ENCODE peak calls at places on chromosome 22, in five cellular contexts. One of them, this sample, is unnamed. For H3K36me3, the result is how much of the 10 kb centered on the place peaks cover.

GRCh38 chr22:33715626-33716025 is 204.7 kb downstream of the LARGE1 start:
- DNase-seq in SK-N-SH: no peak
- DNase-seq in K562: no peak
- DNase-seq in HepG2: no peak
- DNase-seq in GM12878: no peak
- DNase-seq in this sample: no peak

GRCh38 chr22:17570851-17571631 is 7.7 kb downstream of the SLC25A18 start:
- DNase-seq in SK-N-SH: no peak
- DNase-seq in K562: no peak
- DNase-seq in HepG2: no peak
- DNase-seq in GM12878: no peak
- DNase-seq in this sample: no peak

GRCh38 chr22:49583341-49583740 is 244.3 kb downstream of the BRD1 start:
- DNase-seq in SK-N-SH: peak
- DNase-seq in K562: no peak
- DNase-seq in HepG2: no peak
- DNase-seq in GM12878: no peak
- DNase-seq in this sample: no peak

GRCh38 chr22:19943665-19944026 is 2.0 kb upstream of the TXNRD2 start:
- DNase-seq in SK-N-SH: peak
- DNase-seq in K562: no peak
- DNase-seq in HepG2: peak
- DNase-seq in GM12878: no peak
- DNase-seq in this sample: no peak

GRCh38 chr22:50730941-50731661 is 6.9 kb upstream of the ACR start:
- DNase-seq in SK-N-SH: peak
- DNase-seq in K562: no peak
- DNase-seq in HepG2: no peak
- DNase-seq in GM12878: no peak
- DNase-seq in this sample: no peak

GRCh38 chr22:19761500-19762314 is 1.1 kb downstream of the TBX1 start:
- DNase-seq in SK-N-SH: no peak
- DNase-seq in K562: no peak
- DNase-seq in HepG2: peak
- DNase-seq in GM12878: no peak
- DNase-seq in this sample: no peak

GRCh38 chr22:39244496-39245129 is at the start of gene PDGFB:
- DNase-seq in SK-N-SH: no peak
- DNase-seq in K562: no peak
- DNase-seq in HepG2: no peak
- DNase-seq in GM12878: no peak
- DNase-seq in this sample: no peak

GRCh38 chr22:28005513-28005912 is 86.5 kb upstream of the PITPNB start:
- DNase-seq in SK-N-SH: no peak
- DNase-seq in K562: no peak
- DNase-seq in HepG2: no peak
- DNase-seq in GM12878: no peak
- DNase-seq in this sample: no peak

GRCh38 chr22:30398685-30399680 is 2.2 kb downstream of the SEC14L2 start:
- DNase-seq in SK-N-SH: no peak
- DNase-seq in K562: no peak
- DNase-seq in HepG2: no peak
- DNase-seq in GM12878: no peak
- DNase-seq in this sample: no peak

GRCh38 chr22:20563941-20564371 is 56.5 kb downstream of the MED15 start:
- DNase-seq in SK-N-SH: no peak
- DNase-seq in K562: no peak
- DNase-seq in HepG2: no peak
- DNase-seq in GM12878: no peak
- DNase-seq in this sample: no peak

GRCh38 chr22:20009582-20010306 is 6.9 kb downstream of the ARVCF start:
- DNase-seq in SK-N-SH: peak
- DNase-seq in K562: no peak
- DNase-seq in HepG2: no peak
- DNase-seq in GM12878: no peak
- DNase-seq in this sample: no peak

GRCh38 chr22:50473855-50474671 is 772 bp downstream of the SBF1 start:
- DNase-seq in SK-N-SH: peak
- DNase-seq in K562: peak
- DNase-seq in HepG2: no peak
- DNase-seq in GM12878: no peak
- DNase-seq in this sample: no peak

GRCh38 chr22:23287136-23288095 is 107.1 kb downstream of the BCR start:
- DNase-seq in SK-N-SH: no peak
- DNase-seq in K562: peak
- DNase-seq in HepG2: no peak
- DNase-seq in GM12878: no peak
- DNase-seq in this sample: no peak
- H3K36me3 ChIP-seq in SK-N-SH: under half
- H3K36me3 ChIP-seq in K562: half or more
- H3K36me3 ChIP-seq in HepG2: half or more
- H3K36me3 ChIP-seq in GM12878: under half
- H3K36me3 ChIP-seq in this sample: under half

DNA sequence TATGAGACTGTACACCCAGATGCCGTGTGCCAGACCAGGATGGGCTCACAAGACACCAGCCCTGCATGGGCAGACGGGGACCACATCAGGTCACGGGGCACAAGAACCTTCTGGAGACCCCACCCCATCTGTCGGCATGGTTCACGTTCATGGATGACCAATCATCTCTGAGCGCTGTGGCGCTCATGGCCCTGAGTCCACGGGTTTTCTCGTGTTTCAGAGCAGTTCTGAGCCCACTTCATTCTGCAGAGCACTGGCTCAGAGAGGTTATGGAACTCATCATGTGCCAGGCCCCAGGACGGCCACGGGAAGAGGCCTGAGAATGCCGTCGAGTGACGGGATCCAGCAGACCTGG is 63.0 kb upstream of the PPARA start:
- DNase-seq in SK-N-SH: no peak
- DNase-seq in K562: no peak
- DNase-seq in HepG2: no peak
- DNase-seq in GM12878: no peak
- DNase-seq in this sample: no peak
- H3K4me3 ChIP-seq in SK-N-SH: peak
- H3K4me3 ChIP-seq in K562: peak
- H3K4me3 ChIP-seq in HepG2: no peak
- H3K4me3 ChIP-seq in GM12878: no peak
- H3K4me3 ChIP-seq in this sample: no peak

GRCh38 chr22:32603651-32604540 is 129.3 kb downstream of the FBXO7 start:
- DNase-seq in SK-N-SH: no peak
- DNase-seq in K562: no peak
- DNase-seq in HepG2: no peak
- DNase-seq in GM12878: no peak
- DNase-seq in this sample: no peak

GRCh38 chr22:32607086-32607485 is 132.5 kb downstream of the FBXO7 start:
- DNase-seq in SK-N-SH: no peak
- DNase-seq in K562: no peak
- DNase-seq in HepG2: no peak
- DNase-seq in GM12878: no peak
- DNase-seq in this sample: no peak

GRCh38 chr22:32602154-32602553 is 127.5 kb downstream of the FBXO7 start:
- DNase-seq in SK-N-SH: no peak
- DNase-seq in K562: no peak
- DNase-seq in HepG2: no peak
- DNase-seq in GM12878: no peak
- DNase-seq in this sample: no peak

GRCh38 chr22:32605576-32605975 is 131.0 kb downstream of the FBXO7 start:
- DNase-seq in SK-N-SH: no peak
- DNase-seq in K562: no peak
- DNase-seq in HepG2: no peak
- DNase-seq in GM12878: no peak
- DNase-seq in this sample: no peak

GRCh38 chr22:32606181-32606580 is 131.6 kb downstream of the FBXO7 start:
- DNase-seq in SK-N-SH: no peak
- DNase-seq in K562: no peak
- DNase-seq in HepG2: no peak
- DNase-seq in GM12878: no peak
- DNase-seq in this sample: no peak
- TF ChIP-seq ZBTB33 in SK-N-SH: no peak
- TF ChIP-seq ZBTB33 in K562: no peak
- TF ChIP-seq ZBTB33 in HepG2: no peak
- TF ChIP-seq ZBTB33 in GM12878: no peak
- TF ChIP-seq ZBTB33 in this sample: no peak

GRCh38 chr22:31556627-31557203 is 60.4 kb downstream of the SFI1 start:
- DNase-seq in SK-N-SH: peak
- DNase-seq in K562: peak
- DNase-seq in HepG2: peak
- DNase-seq in GM12878: no peak
- DNase-seq in this sample: peak

GRCh38 chr22:31550871-31551370 is 54.6 kb downstream of the SFI1 start:
- DNase-seq in SK-N-SH: no peak
- DNase-seq in K562: no peak
- DNase-seq in HepG2: no peak
- DNase-seq in GM12878: no peak
- DNase-seq in this sample: no peak
- H3K36me3 ChIP-seq in SK-N-SH: under half
- H3K36me3 ChIP-seq in K562: under half
- H3K36me3 ChIP-seq in HepG2: under half
- H3K36me3 ChIP-seq in GM12878: under half
- H3K36me3 ChIP-seq in this sample: under half